ENCODE peak calls at places on chromosomes 16 and 17, in six cellular contexts. Q is choroid plexus epithelial cell; F is pulmonary artery endothelial cell; C is M059J; R is MV-4-11; Y is stimulated activated CD8-positive, alpha-beta memory T cell treated with anti-CD3 and anti-CD28 coated beads, Interleukin-4, amount 100 ng/mL, for 4 hours. G is an unnamed sample.

GRCh38 chr16:70730944-70731343 is 45.1 kb upstream of the MTSS2 start:
- DNase-seq in Q (no peak), F (no peak), C (no peak), R (no peak), Y (no peak), G (peak; percentile 68)

GRCh38 chr17:7839199-7839889 is 5.3 kb downstream of the KDM6B start:
- DNase-seq in Q (no peak), F (no peak), C (no peak), R (peak; percentile 69), Y (no peak), G (no peak)

GRCh38 chr17:74987909-74988711 is 678 bp downstream of the CDR2L start:
- DNase-seq in Q (peak; percentile 69), F (peak; percentile 49), C (peak; percentile 69), R (peak; percentile 22), Y (no peak), G (peak; percentile 83)

GRCh38 chr16:69839240-69839688 is 77.1 kb downstream of the WWP2 start:
- DNase-seq in Q (no peak), F (no peak), C (no peak), R (peak; percentile 9), Y (no peak), G (no peak)

GRCh38 chr17:42720996-42721583 is 23.8 kb downstream of the EZH1 start:
- DNase-seq in Q (peak; percentile 85), F (peak; percentile 52), C (peak; percentile 65), R (peak; percentile 58), Y (no peak), G (peak; percentile 47)

GRCh38 chr17:57033296-57033695 is 51.8 kb upstream of the AKAP1 start:
- DNase-seq in Q (peak; percentile 42), F (no peak), C (no peak), R (no peak), Y (no peak), G (no peak)

GRCh38 chr16:3881499-3881995 is 1.0 kb upstream of the CREBBP start:
- DNase-seq in Q (no peak), F (no peak), C (no peak), R (no peak), Y (no peak), G (no peak)

GRCh38 chr17:37512442-37513070 is 22.9 kb downstream of the DUSP14 start:
- DNase-seq in Q (no peak), F (no peak), C (no peak), R (no peak), Y (no peak), G (peak; percentile 76)

GRCh38 chr16:58249780-58250478 is 44.9 kb downstream of the PRSS54 start:
- DNase-seq in Q (peak; percentile 59), F (peak; percentile 7), C (peak; percentile 81), R (peak; percentile 26), Y (peak; percentile 53), G (peak; percentile 72)

GRCh38 chr16:49349446-49350168 is 24.0 kb upstream of the C16orf78 start:
- DNase-seq in Q (no peak), F (no peak), C (no peak), R (no peak), Y (no peak), G (no peak)

GRCh38 chr16:80883159-80883642 is 78.8 kb upstream of the CDYL2 start:
- DNase-seq in Q (no peak), F (no peak), C (no peak), R (no peak), Y (no peak), G (no peak)

GRCh38 chr16:67411339-67411738 is 4.9 kb downstream of the ZDHHC1 start:
- DNase-seq in Q (no peak), F (no peak), C (no peak), R (no peak), Y (no peak), G (no peak)

GRCh38 chr16:53821957-53822625 is 118.1 kb downstream of the FTO start:
- DNase-seq in Q (peak; percentile 82), F (no peak), C (peak; percentile 88), R (no peak), Y (no peak), G (no peak)

GRCh38 chr16:11629071-11630030 is 38.9 kb upstream of the SNN start:
- DNase-seq in Q (peak; percentile 96), F (no peak), C (no peak), R (peak; percentile 95), Y (no peak), G (no peak)

GRCh38 chr16:27778171-27778925 is 228.4 kb downstream of the KATNIP start:
- DNase-seq in Q (no peak), F (no peak), C (no peak), R (no peak), Y (no peak), G (no peak)

G was measured in WERI-Rb-1.